ENCODE peak calls at places on chromosomes 4 and X, in six cellular contexts. One of them, this sample, is unnamed.

GRCh38 chr4:109873791-109874514 is 26.0 kb downstream of the LRIT3 start:
- DNase-seq in cardiac muscle cell: no peak
- DNase-seq in hepatocyte: peak; percentile 19
- DNase-seq in Peyer's patch: no peak
- DNase-seq in tibial artery: no peak
- DNase-seq in body of pancreas: peak; percentile 39
- DNase-seq in this sample: no peak

GRCh38 chr4:39369301-39369700 is 3.1 kb upstream of the RFC1 start:
- DNase-seq in cardiac muscle cell: no peak
- DNase-seq in hepatocyte: no peak
- DNase-seq in Peyer's patch: no peak
- DNase-seq in tibial artery: no peak
- DNase-seq in body of pancreas: no peak
- DNase-seq in this sample: no peak

GRCh38 chr4:41696768-41697167 is 51.8 kb downstream of the PHOX2B start:
- DNase-seq in cardiac muscle cell: no peak
- DNase-seq in hepatocyte: no peak
- DNase-seq in Peyer's patch: no peak
- DNase-seq in tibial artery: no peak
- DNase-seq in body of pancreas: no peak
- DNase-seq in this sample: no peak

GRCh38 chr4:177367336-177367735 is 57.7 kb downstream of the NEIL3 start:
- DNase-seq in cardiac muscle cell: no peak
- DNase-seq in hepatocyte: no peak
- DNase-seq in Peyer's patch: no peak
- DNase-seq in tibial artery: no peak
- DNase-seq in body of pancreas: no peak
- DNase-seq in this sample: no peak

GRCh38 chrX:101764538-101764937 is 104.9 kb upstream of the ARMCX2 start:
- DNase-seq in cardiac muscle cell: no peak
- DNase-seq in hepatocyte: no peak
- DNase-seq in Peyer's patch: no peak
- DNase-seq in tibial artery: no peak
- DNase-seq in body of pancreas: no peak
- DNase-seq in this sample: no peak

GRCh38 chrX:40474205-40474626 is 106.6 kb upstream of the ATP6AP2 start:
- DNase-seq in cardiac muscle cell: peak; percentile 81
- DNase-seq in hepatocyte: peak; percentile 90
- DNase-seq in Peyer's patch: no peak
- DNase-seq in tibial artery: no peak
- DNase-seq in body of pancreas: peak; percentile 38
- DNase-seq in this sample: peak; percentile 10

GRCh38 chr4:87669373-87669772 is 19.3 kb downstream of the DMP1 start:
- DNase-seq in cardiac muscle cell: no peak
- DNase-seq in hepatocyte: no peak
- DNase-seq in Peyer's patch: no peak
- DNase-seq in tibial artery: no peak
- DNase-seq in body of pancreas: no peak
- DNase-seq in this sample: no peak

GRCh38 chr4:25234390-25235367 is 846 bp downstream of the PI4K2B start:
- DNase-seq in cardiac muscle cell: peak; percentile 77
- DNase-seq in hepatocyte: peak; percentile 83
- DNase-seq in Peyer's patch: peak; percentile 63
- DNase-seq in tibial artery: peak; percentile 67
- DNase-seq in body of pancreas: peak; percentile 62
- DNase-seq in this sample: peak; percentile 89

GRCh38 chr4:104986306-104986705 is 160.4 kb upstream of the TET2 start:
- DNase-seq in cardiac muscle cell: no peak
- DNase-seq in hepatocyte: no peak
- DNase-seq in Peyer's patch: no peak
- DNase-seq in tibial artery: no peak
- DNase-seq in body of pancreas: no peak
- DNase-seq in this sample: no peak

GRCh38 chr4:169383724-169384123 is 113.0 kb upstream of the SH3RF1 start:
- DNase-seq in cardiac muscle cell: no peak
- DNase-seq in hepatocyte: no peak
- DNase-seq in Peyer's patch: no peak
- DNase-seq in tibial artery: no peak
- DNase-seq in body of pancreas: no peak
- DNase-seq in this sample: no peak

GRCh38 chrX:74349387-74349786 is 45.4 kb downstream of the ZCCHC13 start:
- DNase-seq in cardiac muscle cell: no peak
- DNase-seq in hepatocyte: no peak
- DNase-seq in Peyer's patch: no peak
- DNase-seq in tibial artery: no peak
- DNase-seq in body of pancreas: no peak
- DNase-seq in this sample: no peak

GRCh38 chrX:70168238-70169188 is 8.8 kb upstream of the DGAT2L6 start:
- DNase-seq in cardiac muscle cell: peak; percentile 10
- DNase-seq in hepatocyte: peak; percentile 54
- DNase-seq in Peyer's patch: no peak
- DNase-seq in tibial artery: no peak
- DNase-seq in body of pancreas: peak; percentile 8
- DNase-seq in this sample: no peak

GRCh38 chr4:80875642-80876041 is 154.9 kb upstream of the BMP3 start:
- DNase-seq in cardiac muscle cell: no peak
- DNase-seq in hepatocyte: no peak
- DNase-seq in Peyer's patch: no peak
- DNase-seq in tibial artery: no peak
- DNase-seq in body of pancreas: no peak
- DNase-seq in this sample: peak; percentile 84

GRCh38 chr4:154985673-154986072 is 204.6 kb downstream of the RBM46 start:
- DNase-seq in cardiac muscle cell: no peak
- DNase-seq in hepatocyte: no peak
- DNase-seq in Peyer's patch: no peak
- DNase-seq in tibial artery: no peak
- DNase-seq in body of pancreas: no peak
- DNase-seq in this sample: no peak

GRCh38 chr4:3249681-3250437 is 900 bp downstream of the MSANTD1 start:
- DNase-seq in cardiac muscle cell: no peak
- DNase-seq in hepatocyte: no peak
- DNase-seq in Peyer's patch: no peak
- DNase-seq in tibial artery: no peak
- DNase-seq in body of pancreas: peak; percentile 4
- DNase-seq in this sample: no peak

GRCh38 chr4:147731611-147732515 is at the start of gene ARHGAP10:
- DNase-seq in cardiac muscle cell: peak; percentile 84
- DNase-seq in hepatocyte: peak; percentile 83
- DNase-seq in Peyer's patch: peak; percentile 74
- DNase-seq in tibial artery: peak; percentile 88
- DNase-seq in body of pancreas: peak; percentile 81
- DNase-seq in this sample: peak; percentile 82

GRCh38 chr4:57190651-57191481 is 80.7 kb upstream of the IGFBP7 start:
- DNase-seq in cardiac muscle cell: peak; percentile 59
- DNase-seq in hepatocyte: peak; percentile 56
- DNase-seq in Peyer's patch: no peak
- DNase-seq in tibial artery: no peak
- DNase-seq in body of pancreas: peak; percentile 27
- DNase-seq in this sample: peak; percentile 41

GRCh38 chr4:6876440-6876839 is 33.2 kb upstream of the TBC1D14 start:
- DNase-seq in cardiac muscle cell: no peak
- DNase-seq in hepatocyte: no peak
- DNase-seq in Peyer's patch: no peak
- DNase-seq in tibial artery: no peak
- DNase-seq in body of pancreas: no peak
- DNase-seq in this sample: no peak

GRCh38 chrX:69556094-69557011 is 52.2 kb downstream of the NALF2 start:
- DNase-seq in cardiac muscle cell: peak; percentile 72
- DNase-seq in hepatocyte: peak; percentile 83
- DNase-seq in Peyer's patch: no peak
- DNase-seq in tibial artery: no peak
- DNase-seq in body of pancreas: peak; percentile 35
- DNase-seq in this sample: peak; percentile 0

GRCh38 chr4:147820975-147821374 is 89.1 kb downstream of the ARHGAP10 start:
- DNase-seq in cardiac muscle cell: no peak
- DNase-seq in hepatocyte: no peak
- DNase-seq in Peyer's patch: no peak
- DNase-seq in tibial artery: no peak
- DNase-seq in body of pancreas: no peak
- DNase-seq in this sample: no peak

GRCh38 chr4:145851516-145852201 is 87.0 kb downstream of the ZNF827 start:
- DNase-seq in cardiac muscle cell: no peak
- DNase-seq in hepatocyte: no peak
- DNase-seq in Peyer's patch: no peak
- DNase-seq in tibial artery: no peak
- DNase-seq in body of pancreas: no peak
- DNase-seq in this sample: no peak

GRCh38 chrX:1507511-1508463 is 29.2 kb downstream of the P2RY8 start:
- DNase-seq in cardiac muscle cell: no peak
- DNase-seq in hepatocyte: no peak
- DNase-seq in Peyer's patch: peak; percentile 77
- DNase-seq in tibial artery: no peak
- DNase-seq in body of pancreas: no peak
- DNase-seq in this sample: peak; percentile 87

GRCh38 chrX:22999696-23000223 is at the start of gene DDX53:
- DNase-seq in cardiac muscle cell: no peak
- DNase-seq in hepatocyte: no peak
- DNase-seq in Peyer's patch: no peak
- DNase-seq in tibial artery: no peak
- DNase-seq in body of pancreas: no peak
- DNase-seq in this sample: no peak

GRCh38 chr4:139738846-139739613 is 73.4 kb downstream of the MGST2 start:
- DNase-seq in cardiac muscle cell: no peak
- DNase-seq in hepatocyte: no peak
- DNase-seq in Peyer's patch: no peak
- DNase-seq in tibial artery: no peak
- DNase-seq in body of pancreas: no peak
- DNase-seq in this sample: no peak

GRCh38 chr4:118221193-118221800 is 131.5 kb downstream of the PRSS12 start:
- DNase-seq in cardiac muscle cell: no peak
- DNase-seq in hepatocyte: no peak
- DNase-seq in Peyer's patch: no peak
- DNase-seq in tibial artery: no peak
- DNase-seq in body of pancreas: no peak
- DNase-seq in this sample: no peak

GRCh38 chrX:153517421-153517820 is at the start of gene ATP2B3:
- DNase-seq in cardiac muscle cell: no peak
- DNase-seq in hepatocyte: no peak
- DNase-seq in Peyer's patch: no peak
- DNase-seq in tibial artery: no peak
- DNase-seq in body of pancreas: no peak
- DNase-seq in this sample: no peak
- H3K4me3 ChIP-seq in cardiac muscle cell: peak within 1 kb of the TSS; percentile 8
- H3K4me3 ChIP-seq in hepatocyte: no peak within 1 kb of the TSS
- H3K4me3 ChIP-seq in Peyer's patch: no peak within 1 kb of the TSS
- H3K4me3 ChIP-seq in tibial artery: no peak within 1 kb of the TSS
- H3K4me3 ChIP-seq in body of pancreas: no peak within 1 kb of the TSS
- H3K4me3 ChIP-seq in this sample: no peak within 1 kb of the TSS

DNA sequence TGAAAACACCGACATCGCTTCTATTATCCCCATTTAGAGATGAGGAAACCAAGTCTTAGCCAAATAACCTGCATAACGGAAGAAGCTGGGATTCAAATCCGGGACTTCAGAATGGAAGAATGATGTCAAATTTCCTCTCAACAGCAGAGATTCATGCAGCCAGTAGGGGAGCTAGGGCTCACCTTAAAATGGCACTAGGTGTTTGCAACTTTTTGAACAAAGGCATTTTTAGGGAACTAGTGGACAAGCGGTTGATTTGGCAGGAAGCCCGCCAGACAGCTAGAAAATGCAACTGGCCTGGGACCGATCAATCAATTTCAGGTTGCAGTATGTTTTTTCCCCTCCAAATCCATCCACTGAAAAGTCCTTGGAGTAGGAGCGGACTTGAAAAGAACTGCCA is 224.2 kb downstream of the PTTG2 start:
- DNase-seq in cardiac muscle cell: no peak
- DNase-seq in hepatocyte: no peak
- DNase-seq in Peyer's patch: no peak
- DNase-seq in tibial artery: no peak
- DNase-seq in body of pancreas: no peak
- DNase-seq in this sample: peak; percentile 35
- TF ChIP-seq CTCF in cardiac muscle cell: peak; percentile 26
- TF ChIP-seq CTCF in hepatocyte: no peak
- TF ChIP-seq CTCF in Peyer's patch: peak; percentile 36
- TF ChIP-seq CTCF in tibial artery: no peak
- TF ChIP-seq CTCF in body of pancreas: no peak
- TF ChIP-seq CTCF in this sample: peak; percentile 21

DNA sequence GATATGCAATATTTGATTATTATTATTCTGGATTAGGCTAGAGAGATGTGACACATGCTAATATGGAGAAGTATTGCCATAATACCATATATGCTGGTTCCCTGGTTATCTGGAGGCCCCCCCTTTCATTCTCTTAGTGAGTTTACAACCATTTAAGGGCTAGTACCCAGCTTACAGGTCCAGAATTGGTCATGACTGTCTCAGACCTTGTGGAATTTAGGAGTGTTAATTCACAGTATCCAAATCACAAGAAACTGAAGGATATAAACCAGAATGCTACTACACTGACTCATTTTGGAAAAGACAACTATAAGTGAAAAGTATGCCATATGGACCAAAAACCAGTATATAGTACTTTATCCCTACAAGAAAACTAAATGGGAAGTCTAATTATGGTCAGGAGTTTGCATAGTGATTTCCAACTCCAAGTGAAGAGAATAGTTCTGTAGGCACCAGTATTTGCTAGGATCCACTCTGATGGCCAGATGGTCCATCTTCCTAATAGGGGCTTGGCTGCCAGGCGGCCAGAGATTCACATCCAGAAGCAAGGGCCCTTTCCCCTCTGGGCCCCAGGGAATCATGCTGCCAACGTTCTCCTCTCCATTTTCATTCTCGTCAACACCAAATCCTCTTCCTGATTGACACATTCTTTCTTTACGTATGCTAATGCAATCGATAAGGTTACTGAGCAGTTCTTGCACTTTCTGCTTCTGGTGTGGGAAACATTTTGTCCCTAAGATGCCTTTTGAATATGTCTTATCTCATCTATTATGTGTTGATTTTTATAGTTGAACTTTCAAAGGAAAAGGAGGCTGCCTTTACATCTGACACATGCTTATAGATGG is 123.6 kb downstream of the SHROOM3 start:
- DNase-seq in cardiac muscle cell: no peak
- DNase-seq in hepatocyte: no peak
- DNase-seq in Peyer's patch: no peak
- DNase-seq in tibial artery: no peak
- DNase-seq in body of pancreas: no peak
- DNase-seq in this sample: no peak
- H3K4me3 ChIP-seq in cardiac muscle cell: no peak overlapping the region
- H3K4me3 ChIP-seq in hepatocyte: no peak overlapping the region
- H3K4me3 ChIP-seq in Peyer's patch: no peak overlapping the region
- H3K4me3 ChIP-seq in tibial artery: no peak overlapping the region
- H3K4me3 ChIP-seq in body of pancreas: no peak overlapping the region
- H3K4me3 ChIP-seq in this sample: no peak overlapping the region

DNA sequence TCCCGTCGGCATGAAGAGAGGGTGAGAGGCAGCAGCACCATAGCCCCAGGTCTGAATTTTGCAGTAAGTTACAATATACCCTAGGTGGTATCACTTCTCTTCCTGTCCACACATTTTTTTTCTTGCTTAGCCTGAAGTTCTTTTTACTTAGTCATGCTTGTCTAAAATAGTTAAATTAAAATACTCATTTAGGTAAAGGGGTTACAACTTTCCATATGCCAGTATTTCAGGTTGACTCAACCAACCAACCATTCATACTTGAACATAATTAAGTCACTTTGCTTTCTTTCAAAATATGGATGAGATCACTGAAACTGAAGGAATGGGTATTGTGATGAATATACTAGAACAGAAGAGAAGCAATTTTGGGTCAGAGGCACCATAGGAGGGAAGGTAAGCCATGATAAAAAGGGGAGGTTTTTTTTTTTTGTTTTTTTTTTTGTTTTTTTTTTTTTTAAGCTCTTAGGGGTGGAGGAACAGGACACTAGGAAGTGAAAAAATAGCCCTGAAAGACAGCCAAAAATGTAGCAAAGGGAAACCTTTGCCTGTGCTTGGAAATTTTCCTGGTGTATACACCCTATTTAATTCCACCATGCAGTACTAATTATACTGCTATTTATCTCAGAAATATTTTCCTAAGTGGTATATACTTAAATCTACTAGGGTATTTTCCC is 41.8 kb downstream of the RPS6KA3 start:
- DNase-seq in cardiac muscle cell: no peak
- DNase-seq in hepatocyte: no peak
- DNase-seq in Peyer's patch: no peak
- DNase-seq in tibial artery: no peak
- DNase-seq in body of pancreas: no peak
- DNase-seq in this sample: peak; percentile 54
- TF ChIP-seq CTCF in cardiac muscle cell: no peak
- TF ChIP-seq CTCF in hepatocyte: no peak
- TF ChIP-seq CTCF in Peyer's patch: no peak
- TF ChIP-seq CTCF in tibial artery: no peak
- TF ChIP-seq CTCF in body of pancreas: no peak
- TF ChIP-seq CTCF in this sample: no peak